ENCODE peak calls at places on chromosome 9, in four cellular contexts. V, C, G and J are unnamed samples.

GRCh38 chr9:98971168-98971914 is 27.6 kb downstream of the COL15A1 start:
- DNase-seq in G (no peak), V (no peak), C (no peak), J (peak)

GRCh38 chr9:126956929-126957686 is 42.5 kb downstream of the RALGPS1 start:
- DNase-seq in G (no peak), V (no peak), C (no peak), J (peak)

GRCh38 chr9:116585896-116586295 is 101.2 kb upstream of the TRIM32 start:
- DNase-seq in G (no peak), V (no peak), C (no peak), J (no peak)

GRCh38 chr9:117643288-117643654 is 60.9 kb upstream of the TLR4 start:
- DNase-seq in C (peak), V (no peak), G (no peak), J (no peak)

GRCh38 chr9:124698265-124698664 is 72.8 kb downstream of the NR6A1 start:
- DNase-seq in C (no peak), V (no peak), G (no peak), J (no peak)

GRCh38 chr9:131017067-131017466 is 8.1 kb downstream of the LAMC3 start:
- DNase-seq in G (no peak), V (no peak), C (no peak), J (peak)

GRCh38 chr9:76373777-76374474 is 20.3 kb downstream of the RFK start:
- DNase-seq in V (no peak), C (no peak), G (no peak), J (no peak)

GRCh38 chr9:124894741-124895170 is 32.8 kb downstream of the ARPC5L start:
- DNase-seq in G (no peak), C (peak), V (no peak), J (no peak)

GRCh38 chr9:95477885-95478790 is 38.6 kb downstream of the PTCH1 start:
- DNase-seq in V (no peak), C (no peak), G (no peak), J (no peak)

GRCh38 chr9:37953204-37953774 is 49.4 kb upstream of the SLC25A51 start:
- DNase-seq in C (no peak), V (no peak), G (no peak), J (no peak)

GRCh38 chr9:128282500-128282899 is 6.4 kb downstream of the SWI5 start:
- DNase-seq in V (no peak), C (no peak), G (no peak), J (no peak)

GRCh38 chr9:136962701-136963248 is 10.7 kb downstream of the LCN12 start:
- DNase-seq in V (no peak), C (no peak), G (no peak), J (no peak)

GRCh38 chr9:137975936-137976565 is 98.5 kb downstream of the CACNA1B start:
- DNase-seq in V (no peak), C (no peak), G (no peak), J (no peak)

GRCh38 chr9:1443450-1443849 is 393.3 kb downstream of the DMRT2 start:
- DNase-seq in G (no peak), V (no peak), C (no peak), J (no peak)

GRCh38 chr9:137025120-137025966 is 2.7 kb downstream of the ABCA2 start:
- DNase-seq in C (no peak), G (no peak), V (no peak), J (no peak)

GRCh38 chr9:18921677-18922076 is 111.3 kb downstream of the SAXO1 start:
- DNase-seq in V (no peak), G (no peak), C (no peak), J (no peak)

GRCh38 chr9:114421147-114421546 is 33.4 kb upstream of the AKNA start:
- DNase-seq in G (no peak), C (no peak), V (no peak), J (no peak)

GRCh38 chr9:98935064-98935463 is 8.6 kb upstream of the COL15A1 start:
- DNase-seq in G (no peak), V (no peak), C (no peak), J (peak)

GRCh38 chr9:4831119-4831518 is 38.4 kb downstream of the RCL1 start:
- DNase-seq in V (no peak), C (no peak), G (no peak), J (no peak)

GRCh38 chr9:79123419-79123818 is 448.3 kb upstream of the TLE4 start:
- DNase-seq in V (no peak), C (no peak), G (no peak), J (no peak)

GRCh38 chr9:124835026-124835501 is 18.2 kb upstream of the WDR38 start:
- DNase-seq in V (no peak), C (no peak), G (no peak), J (no peak)

GRCh38 chr9:120879421-120879820 is 2.4 kb upstream of the PHF19 start:
- DNase-seq in G (no peak), V (no peak), C (no peak), J (no peak)

GRCh38 chr9:86445636-86446035 is 91.4 kb upstream of the TUT7 start:
- DNase-seq in C (no peak), V (no peak), G (no peak), J (no peak)

GRCh38 chr9:13728121-13728520 is 448.6 kb upstream of the MPDZ start:
- DNase-seq in G (no peak), V (no peak), C (no peak), J (no peak)

GRCh38 chr9:134294228-134295071 is 31.8 kb upstream of the RXRA start:
- DNase-seq in C (no peak), V (no peak), G (no peak), J (peak)

GRCh38 chr9:20314981-20315380 is 307.3 kb downstream of the MLLT3 start:
- DNase-seq in C (no peak), V (no peak), G (no peak), J (no peak)

GRCh38 chr9:131433302-131433854 is 39.5 kb downstream of the PRRC2B start:
- DNase-seq in G (no peak), C (no peak), V (no peak), J (no peak)

GRCh38 chr9:128689293-128689770 is 310 bp downstream of the SET start:
- DNase-seq in V (no peak), G (no peak), C (peak), J (no peak)

GRCh38 chr9:4741365-4742031 is 496 bp upstream of the AK3 start:
- DNase-seq in V (no peak), C (peak), G (no peak), J (peak)

GRCh38 chr9:2055203-2055658 is 40.1 kb downstream of the SMARCA2 start:
- DNase-seq in V (no peak), G (peak), C (no peak), J (no peak)

GRCh38 chr9:3847377-3847776 is 321.6 kb upstream of the RFX3 start:
- DNase-seq in G (no peak), V (no peak), C (no peak), J (no peak)

GRCh38 chr9:5569891-5570290 is 59.0 kb upstream of the RIC1 start:
- DNase-seq in G (no peak), V (no peak), C (no peak), J (no peak)

GRCh38 chr9:34405719-34406118 is 29.0 kb upstream of the MYORG start:
- DNase-seq in V (no peak), C (no peak), G (no peak), J (no peak)

DNA sequence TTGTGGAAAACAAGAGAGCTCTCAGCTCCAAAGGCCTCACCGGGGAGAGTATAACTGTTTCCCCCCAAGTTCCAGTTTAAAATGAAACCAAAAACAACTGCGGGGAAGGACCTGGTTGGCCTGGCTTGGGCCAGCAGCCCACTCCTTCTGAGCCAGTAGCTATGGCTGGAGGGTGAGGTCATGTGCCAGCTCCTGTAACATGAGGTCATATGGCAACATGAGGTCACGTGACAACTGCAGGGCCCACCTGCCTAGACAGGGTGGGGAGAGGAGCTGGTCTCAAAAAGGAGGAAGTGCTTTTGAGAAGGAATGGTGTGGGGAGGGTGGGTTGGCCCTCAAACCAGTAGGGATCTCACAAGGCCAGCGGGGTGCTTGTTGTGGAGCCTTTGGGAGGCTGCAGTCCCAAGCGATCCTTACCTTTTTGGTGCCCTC is 29.3 kb upstream of the CRB2 start:
- DNase-seq in V (no peak), G (no peak), C (peak), J (peak)
- TF ChIP-seq SPI1 in V (peak), G (peak), C (peak), J (peak)

DNA sequence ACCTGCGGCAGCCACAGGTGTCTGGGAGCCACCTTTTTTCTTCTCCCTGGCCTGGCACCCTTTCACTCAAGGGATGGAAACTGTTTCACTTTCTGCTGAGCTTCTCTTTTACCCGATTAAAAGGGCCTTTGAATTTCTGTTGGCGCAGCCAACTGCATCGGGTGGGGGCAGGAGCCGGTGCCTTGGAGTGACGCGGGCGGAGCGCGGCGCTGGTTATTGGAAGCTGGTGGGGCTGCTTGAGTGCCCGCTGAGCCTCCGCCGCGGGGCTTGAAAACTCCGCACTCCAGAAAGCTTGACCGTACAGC is 52.0 kb upstream of the TJP2 start:
- DNase-seq in V (peak), G (no peak), C (peak), J (no peak)
- TF ChIP-seq SPI1 in V (no peak), G (no peak), C (no peak), J (no peak)

GRCh38 chr9:111696796-111697195 is 35.4 kb downstream of the GNG10 start:
- DNase-seq in V (no peak), C (no peak), G (no peak), J (no peak)

GRCh38 chr9:111691686-111692329 is 30.4 kb downstream of the GNG10 start:
- DNase-seq in V (no peak), G (no peak), C (no peak), J (no peak)
- TF ChIP-seq SPI1 in V (no peak), G (no peak), C (no peak), J (no peak)

DNA sequence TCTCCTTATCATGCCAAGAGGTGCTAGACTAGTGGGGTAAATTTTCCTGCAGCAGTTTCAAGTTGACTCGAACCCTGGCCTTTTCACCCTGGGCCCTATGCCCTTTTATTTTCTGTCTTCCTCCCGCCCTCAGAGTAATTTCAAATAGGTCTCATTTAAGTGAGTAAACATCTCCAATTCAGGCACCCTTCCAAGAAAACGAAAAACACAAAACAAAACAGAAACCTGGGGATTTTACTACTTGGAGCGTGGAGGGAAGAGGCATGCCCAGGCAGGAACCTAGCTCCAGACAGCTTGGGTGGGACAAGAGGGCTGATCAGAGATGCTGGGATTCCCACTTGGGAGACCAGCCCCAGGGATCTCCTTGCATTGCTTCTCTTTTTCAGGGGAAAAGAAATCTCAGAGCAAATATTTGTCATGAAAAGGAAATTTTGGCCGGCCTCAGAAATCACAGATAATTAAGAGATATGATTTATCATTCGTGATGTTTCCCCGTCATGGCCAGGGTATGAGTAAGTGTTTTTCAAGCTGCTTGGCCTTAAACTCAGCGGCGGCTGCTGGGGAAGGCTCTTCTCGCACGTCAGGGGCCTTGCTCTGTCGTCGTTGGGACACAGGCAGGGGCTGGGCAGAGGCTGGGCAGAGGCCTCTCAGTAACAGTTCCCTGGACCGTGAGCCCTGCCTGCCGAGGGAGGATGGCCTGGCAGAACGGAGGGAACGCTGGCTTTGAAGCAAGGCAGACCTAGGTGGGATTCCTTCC is 248.6 kb upstream of the KLF4 start:
- DNase-seq in C (no peak), G (no peak), V (no peak), J (no peak)
- TF ChIP-seq SPI1 in C (no peak), G (no peak), V (no peak), J (no peak)